ENCODE peak calls at places on chromosomes 16 and 17, in four cellular contexts. Z is GM23338; H is CD8-positive, alpha-beta T cell; G is neural progenitor cell. S is an unnamed sample. For H3K36me3 and H3K27me3, the result is how much of the 10 kb centered on the place peaks cover.

GRCh38 chr16:48535831-48536599 is 74.0 kb downstream of the N4BP1 start:
- DNase-seq in Z (peak), H (no peak), G (peak), S (peak)

GRCh38 chr17:82914375-82914774 is 74.6 kb upstream of the ZNF750 start:
- DNase-seq in H (no peak), G (no peak), Z (no peak), S (no peak)

GRCh38 chr16:31869511-31870201 is 4.0 kb upstream of the ZNF267 start:
- DNase-seq in H (peak), Z (peak), G (no peak), S (no peak)

GRCh38 chr16:77759821-77760220 is 28.5 kb upstream of the VAT1L start:
- DNase-seq in Z (no peak), H (no peak), G (no peak), S (no peak)

GRCh38 chr16:12519986-12520385 is 283.7 kb downstream of the CPPED1 start:
- DNase-seq in H (no peak), G (no peak), Z (no peak), S (no peak)

GRCh38 chr16:77212736-77213541 is 13.7 kb downstream of the SYCE1L start:
- DNase-seq in G (peak), Z (peak), H (peak), S (peak)

GRCh38 chr17:49022391-49022941 is 25.3 kb downstream of the IGF2BP1 start:
- DNase-seq in Z (peak), G (peak), H (no peak), S (peak)

GRCh38 chr16:70252355-70252988 is 732 bp upstream of the EXOSC6 start:
- DNase-seq in Z (peak), G (peak), H (no peak), S (peak)

GRCh38 chr17:55299162-55299838 is 34.5 kb downstream of the HLF start:
- DNase-seq in H (no peak), Z (no peak), G (no peak), S (no peak)

GRCh38 chr17:82668631-82669099 is 20.4 kb upstream of the WDR45B start:
- DNase-seq in Z (peak), H (no peak), G (peak), S (peak)

GRCh38 chr17:82664701-82665182 is 16.5 kb upstream of the WDR45B start:
- DNase-seq in H (no peak), Z (no peak), G (peak), S (peak)

GRCh38 chr16:72242757-72243156 is 70.8 kb upstream of the PMFBP1 start:
- DNase-seq in H (no peak), G (no peak), Z (no peak), S (no peak)

GRCh38 chr16:79897444-79898146 is 297.1 kb upstream of the MAF start:
- DNase-seq in H (no peak), G (no peak), Z (no peak), S (no peak)

GRCh38 chr16:4360538-4361021 is 9.5 kb upstream of the PAM16 start:
- DNase-seq in Z (no peak), G (peak), H (no peak), S (peak)

GRCh38 chr16:4358236-4358635 is 7.1 kb upstream of the PAM16 start:
- DNase-seq in H (no peak), Z (no peak), G (no peak), S (no peak)

GRCh38 chr16:4361033-4361943 is 10.2 kb upstream of the PAM16 start:
- DNase-seq in G (no peak), Z (no peak), H (no peak), S (no peak)

GRCh38 chr16:4358831-4359561 is 7.9 kb upstream of the PAM16 start:
- DNase-seq in G (peak), Z (peak), H (peak), S (peak)

DNA sequence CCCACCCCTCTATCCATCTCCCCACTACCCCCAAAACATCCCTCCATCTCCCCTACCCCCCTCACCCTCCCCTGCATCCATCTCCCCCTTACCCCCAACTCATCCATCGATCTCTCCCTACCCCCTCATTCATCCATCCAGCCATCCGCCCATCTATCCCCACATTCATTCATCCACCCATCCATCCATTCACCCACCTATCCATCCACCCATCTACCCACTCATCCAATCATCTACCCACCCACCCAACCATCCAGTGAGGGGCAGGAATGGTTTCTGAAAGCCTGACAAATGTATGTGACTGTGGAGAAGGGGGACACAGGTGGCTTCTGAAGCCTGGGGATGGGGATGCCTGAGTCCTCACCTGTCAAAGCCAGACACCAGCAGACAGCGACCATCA is 8.8 kb upstream of the PAM16 start:
- DNase-seq in H (no peak), G (no peak), Z (no peak), S (no peak)
- H3K36me3 ChIP-seq in H (half or more), G (under half), Z (under half), S (under half)

DNA sequence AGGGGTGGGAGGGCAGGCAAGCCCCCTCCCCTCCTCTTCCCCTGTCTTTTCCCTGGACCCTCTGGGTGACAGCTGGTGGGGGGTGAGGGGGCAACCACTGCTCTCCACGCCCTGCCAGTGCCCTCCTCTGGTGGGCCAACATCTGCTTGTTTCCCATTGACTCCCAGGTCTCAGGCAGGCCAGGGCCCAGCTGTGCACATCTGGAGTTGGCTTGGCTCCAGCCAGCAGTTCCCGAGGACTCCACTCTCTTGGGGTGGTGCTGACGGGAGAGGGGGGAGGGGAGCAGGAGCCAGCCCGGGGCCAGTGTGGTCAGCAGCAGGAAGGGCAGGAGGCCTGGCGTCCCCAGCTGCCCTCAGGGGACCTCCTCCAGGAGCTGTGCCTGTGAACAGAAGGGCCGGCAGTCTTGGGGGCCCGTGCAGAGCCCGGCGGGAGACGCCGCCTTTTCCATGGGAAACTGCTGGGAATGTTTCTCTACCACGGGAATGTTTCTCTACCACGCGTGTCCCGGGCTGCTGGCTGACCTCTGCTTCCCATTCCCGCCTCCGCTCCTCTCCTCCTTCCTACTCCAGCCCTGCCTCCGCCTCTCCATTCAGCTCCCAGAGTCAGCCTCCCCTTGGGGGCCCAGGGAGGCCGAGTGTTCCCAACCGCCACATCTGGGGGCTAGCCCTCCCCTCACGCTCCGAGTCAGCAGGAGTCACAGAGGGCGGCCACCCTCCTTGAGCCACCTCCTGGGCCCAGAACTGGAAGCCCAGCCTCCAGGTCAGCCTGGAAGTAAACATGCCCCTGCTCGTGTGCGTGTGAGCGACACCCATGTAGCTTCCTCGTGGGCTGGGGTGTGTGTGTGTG is 7.6 kb downstream of the CYGB start:
- DNase-seq in G (peak), Z (no peak), H (no peak), S (peak)
- H3K4me3 ChIP-seq in G (no peak), Z (no peak), H (no peak), S (no peak)

GRCh38 chr17:47792979-47793378 is 28.6 kb downstream of the OSBPL7 start:
- DNase-seq in H (no peak), Z (no peak), G (no peak), S (no peak)

GRCh38 chr17:47785538-47786123 is 36.0 kb downstream of the OSBPL7 start:
- DNase-seq in H (no peak), Z (peak), G (peak), S (peak)

GRCh38 chr17:47792457-47792856 is 29.1 kb downstream of the OSBPL7 start:
- DNase-seq in H (no peak), G (no peak), Z (no peak), S (no peak)

GRCh38 chr17:47791025-47791424 is 30.6 kb downstream of the OSBPL7 start:
- DNase-seq in Z (no peak), H (no peak), G (no peak), S (no peak)

GRCh38 chr17:47789611-47790520 is 31.7 kb downstream of the OSBPL7 start:
- DNase-seq in Z (peak), H (no peak), G (peak), S (peak)
- H3K27me3 ChIP-seq in Z (half or more), H (under half), G (half or more), S (under half)

DNA sequence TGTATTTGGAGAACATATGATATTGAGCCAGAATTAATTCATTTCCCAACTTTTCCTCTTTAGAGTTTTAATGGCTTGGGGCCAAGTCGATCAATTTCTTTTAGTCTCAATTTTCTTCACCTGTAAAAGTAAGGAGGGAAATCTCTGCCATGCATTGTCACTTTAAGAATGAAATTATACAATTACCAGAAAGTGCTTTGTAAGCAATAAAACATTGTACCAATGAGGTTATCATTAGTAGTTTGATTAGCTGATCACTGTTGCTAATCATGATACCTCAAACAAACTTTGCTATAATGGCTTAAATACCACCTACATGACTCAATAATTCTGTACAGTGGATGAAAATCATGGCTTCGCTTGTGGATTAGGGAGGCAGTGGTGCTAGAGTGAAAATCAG is 1525.8 kb upstream of the GOT2 start:
- DNase-seq in G (no peak), Z (no peak), H (no peak), S (no peak)
- H3K36me3 ChIP-seq in G (under half), Z (under half), H (under half), S (under half)

GRCh38 chr17:79792984-79793923 is 3.6 kb downstream of the CBX8 start:
- DNase-seq in G (peak), H (no peak), Z (peak), S (peak)
- H3K4me3 ChIP-seq in G (peak), H (no peak), Z (peak), S (peak)

S was measured in H7.